ENCODE peak calls at places on chromosomes 1 and 21, in four cellular contexts. J is MCF 10A, B is T-cell, A is NCI-H2081. O is an unnamed sample.

GRCh38 chr1:167934407-167935251 is 1.9 kb upstream of the DCAF6 start:
- DNase-seq in A (no peak), B (no peak), J (peak; percentile 60), O (no peak)

GRCh38 chr1:206579747-206580437 is 32.4 kb downstream of the EIF2D start:
- DNase-seq in A (no peak), B (peak; percentile 81), J (peak; percentile 23), O (no peak)

GRCh38 chr1:211474426-211474825 is 17.5 kb downstream of the RD3 start:
- DNase-seq in J (no peak), A (no peak), B (no peak), O (no peak)

GRCh38 chr21:14979264-14979663 is 85.5 kb downstream of the NRIP1 start:
- DNase-seq in A (no peak), J (no peak), B (no peak), O (no peak)

GRCh38 chr1:39214998-39215873 is 10.7 kb downstream of the MACF1 start:
- DNase-seq in B (peak; percentile 42), A (no peak), J (no peak), O (no peak)

GRCh38 chr1:10602936-10603335 is 128.2 kb downstream of the PEX14 start:
- DNase-seq in B (no peak), A (no peak), J (no peak), O (no peak)

GRCh38 chr1:162040657-162041056 is 17.0 kb upstream of the OLFML2B start:
- DNase-seq in B (no peak), A (peak; percentile 15), J (peak; percentile 67), O (no peak)

GRCh38 chr1:219902951-219903350 is 25.4 kb downstream of the SLC30A10 start:
- DNase-seq in J (no peak), B (no peak), A (no peak), O (no peak)

GRCh38 chr1:208581252-208581651 is 337.1 kb upstream of the PLXNA2 start:
- DNase-seq in B (no peak), J (no peak), A (no peak), O (peak; percentile 8)

GRCh38 chr1:85555867-85556577 is 24.5 kb upstream of the CCN1 start:
- DNase-seq in A (no peak), B (no peak), J (peak; percentile 91), O (no peak)

GRCh38 chr1:239872554-239872953 is 219.1 kb upstream of the FMN2 start:
- DNase-seq in B (no peak), J (no peak), A (no peak), O (no peak)

GRCh38 chr1:178945763-178946266 is 74.9 kb upstream of the ANGPTL1 start:
- DNase-seq in B (no peak), A (no peak), J (no peak), O (no peak)

GRCh38 chr1:234960722-234961467 is 167.7 kb downstream of the TOMM20 start:
- DNase-seq in B (no peak), A (peak; percentile 24), J (no peak), O (no peak)

GRCh38 chr1:89724369-89725015 is 91.6 kb downstream of the LRRC8C start:
- DNase-seq in J (peak; percentile 62), B (no peak), A (no peak), O (no peak)

GRCh38 chr21:43872549-43873198 is 7.7 kb downstream of the AGPAT3 start:
- DNase-seq in J (no peak), A (no peak), B (no peak), O (no peak)